ENCODE peak calls at places on chromosome 17, in seven cellular contexts. D, Y, A, V, K, P and B are unnamed samples.

GRCh38 chr17:81163703-81164413 is 1.4 kb upstream of the PVALEF start:
- DNase-seq in A (no peak), D (no peak), V (no peak), K (no peak), P (no peak), Y (no peak), B (no peak)

GRCh38 chr17:869567-870530 is 87.7 kb downstream of the MRM3 start:
- DNase-seq in Y (peak), V (no peak), D (no peak), A (no peak), P (no peak), K (peak), B (peak)

GRCh38 chr17:81002409-81003361 is 11.0 kb downstream of the CHMP6 start:
- DNase-seq in Y (peak), D (peak), V (no peak), A (no peak), P (no peak), K (peak), B (peak)

GRCh38 chr17:51091635-51092034 is 29.0 kb downstream of the SPAG9 start:
- DNase-seq in A (no peak), Y (no peak), P (no peak), K (no peak), D (no peak), V (no peak), B (no peak)

GRCh38 chr17:59851431-59852375 is 41.0 kb downstream of the TUBD1 start:
- DNase-seq in V (no peak), K (peak), Y (peak), P (peak), D (peak), A (no peak), B (no peak)

GRCh38 chr17:63700528-63701441 is 860 bp upstream of the LIMD2 start:
- DNase-seq in A (peak), D (no peak), P (no peak), K (peak), Y (peak), V (no peak), B (peak)

GRCh38 chr17:50267074-50267841 is 7.0 kb upstream of the TMEM92 start:
- DNase-seq in K (peak), V (peak), P (peak), A (no peak), D (peak), Y (peak), B (peak)

GRCh38 chr17:4600563-4600962 is 16.2 kb downstream of the SMTNL2 start:
- DNase-seq in P (no peak), K (no peak), D (no peak), V (no peak), A (no peak), Y (no peak), B (peak)

GRCh38 chr17:61668486-61668885 is 77.5 kb upstream of the NACA2 start:
- DNase-seq in K (no peak), A (no peak), D (no peak), Y (no peak), P (no peak), V (no peak), B (no peak)

GRCh38 chr17:59378621-59379194 is 47.3 kb downstream of the YPEL2 start:
- DNase-seq in Y (peak), V (no peak), A (no peak), D (no peak), K (peak), P (no peak), B (peak)

GRCh38 chr17:66952681-66953638 is 11.5 kb upstream of the CACNG4 start:
- DNase-seq in P (no peak), K (no peak), Y (no peak), A (no peak), V (no peak), D (no peak), B (peak)

GRCh38 chr17:37255434-37255833 is 120.4 kb upstream of the C17orf78 start:
- DNase-seq in V (no peak), Y (no peak), P (no peak), A (no peak), K (no peak), D (no peak), B (no peak)

GRCh38 chr17:74512624-74513084 is 18.6 kb downstream of the CD300LB start:
- DNase-seq in V (no peak), Y (no peak), A (no peak), D (no peak), K (peak), P (no peak), B (peak)

GRCh38 chr17:17535957-17536356 is 39.8 kb upstream of the RASD1 start:
- DNase-seq in D (no peak), A (no peak), Y (peak), P (peak), V (no peak), K (peak), B (no peak)

GRCh38 chr17:40443196-40443987 is at the start of gene IGFBP4:
- DNase-seq in K (peak), A (peak), Y (peak), V (peak), P (peak), D (peak), B (peak)

GRCh38 chr17:56099649-56100048 is 53.6 kb upstream of the ANKFN1 start:
- DNase-seq in Y (peak), D (no peak), K (peak), P (peak), A (no peak), V (no peak), B (no peak)

GRCh38 chr17:4559851-4560820 is at the start of gene GGT6:
- DNase-seq in V (no peak), P (peak), D (no peak), Y (no peak), K (no peak), A (no peak), B (no peak)

GRCh38 chr17:50275279-50275678 is 1.0 kb downstream of the TMEM92 start:
- DNase-seq in P (no peak), V (no peak), D (peak), A (no peak), K (no peak), Y (no peak), B (peak)

GRCh38 chr17:79117905-79118487 is 43.4 kb downstream of the ENGASE start:
- DNase-seq in V (no peak), D (no peak), K (no peak), P (no peak), Y (no peak), A (no peak), B (no peak)

GRCh38 chr17:46978489-46979022 is 497 bp downstream of the RPRML start:
- DNase-seq in K (no peak), P (no peak), D (no peak), A (peak), Y (no peak), V (no peak), B (peak)

GRCh38 chr17:58576679-58577367 is 62.4 kb upstream of the MTMR4 start:
- DNase-seq in A (no peak), P (no peak), Y (no peak), D (no peak), K (no peak), V (no peak), B (no peak)

GRCh38 chr17:58097384-58098088 is 14.3 kb downstream of the DYNLL2 start:
- DNase-seq in Y (no peak), V (no peak), D (no peak), A (no peak), K (no peak), P (no peak), B (peak)

GRCh38 chr17:71237903-71238538 is 882.8 kb upstream of the SOX9 start:
- DNase-seq in K (peak), A (no peak), V (no peak), P (no peak), Y (peak), D (no peak), B (no peak)

GRCh38 chr17:32117399-32117798 is 24.9 kb upstream of the RHOT1 start:
- DNase-seq in D (no peak), Y (no peak), V (no peak), A (no peak), K (no peak), P (no peak), B (no peak)

GRCh38 chr17:72890711-72891110 is 201.8 kb downstream of the SLC39A11 start:
- DNase-seq in Y (peak), V (no peak), K (peak), P (no peak), D (no peak), A (no peak), B (no peak)

GRCh38 chr17:58335779-58336455 is 7.3 kb upstream of the TSPOAP1 start:
- DNase-seq in K (no peak), A (no peak), Y (peak), V (no peak), P (no peak), D (no peak), B (peak)

GRCh38 chr17:78671607-78672404 is 94.6 kb upstream of the DNAH17 start:
- DNase-seq in P (no peak), K (no peak), D (no peak), A (no peak), Y (no peak), V (no peak), B (no peak)

GRCh38 chr17:80789356-80789902 is 202.2 kb upstream of the CHMP6 start:
- DNase-seq in V (no peak), P (no peak), D (no peak), Y (peak), A (no peak), K (peak), B (peak)

GRCh38 chr17:70855401-70856054 is 686.2 kb downstream of the KCNJ2 start:
- DNase-seq in A (no peak), V (no peak), K (no peak), Y (no peak), D (no peak), P (no peak), B (peak)

GRCh38 chr17:28369684-28370034 is 448 bp downstream of the VTN start:
- DNase-seq in V (peak), D (no peak), P (no peak), A (no peak), K (no peak), Y (no peak), B (no peak)

GRCh38 chr17:46851029-46851741 is at the start of gene WNT9B:
- DNase-seq in Y (peak), P (no peak), D (no peak), V (peak), K (peak), A (no peak), B (peak)